ENCODE peak calls at places on chromosomes 4 and X, in eight cellular contexts. M, D, H, R, T, Z, G and N are unnamed samples.

GRCh38 chr4:23234716-23235115 is 542.0 kb downstream of the GBA3 start:
- DNase-seq in R (peak), M (no peak), H (no peak), D (no peak), Z (no peak), G (no peak), T (no peak), N (no peak)

GRCh38 chr4:15551740-15552446 is 82.2 kb downstream of the CC2D2A start:
- DNase-seq in M (no peak), T (no peak), G (no peak), Z (no peak), H (no peak), R (no peak), D (no peak), N (no peak)

GRCh38 chr4:20299515-20299914 is 47.8 kb downstream of the SLIT2 start:
- DNase-seq in R (no peak), Z (no peak), M (peak), D (no peak), G (no peak), H (no peak), T (no peak), N (no peak)

GRCh38 chr4:1871471-1872021 is 353 bp downstream of the NSD2 start:
- DNase-seq in D (peak), H (peak), M (peak), R (no peak), T (no peak), Z (no peak), G (no peak), N (no peak)

GRCh38 chr4:36285784-36286480 is 4.5 kb downstream of the DTHD1 start:
- DNase-seq in G (no peak), D (peak), Z (no peak), T (no peak), R (peak), M (no peak), H (no peak), N (no peak)

GRCh38 chr4:152981278-152981677 is 45.2 kb downstream of the FHDC1 start:
- DNase-seq in D (no peak), M (no peak), G (no peak), R (peak), H (no peak), Z (no peak), T (no peak), N (no peak)

GRCh38 chr4:77190053-77190452 is 33.0 kb downstream of the CCNG2 start:
- DNase-seq in T (no peak), G (no peak), D (no peak), R (peak), H (no peak), Z (no peak), M (no peak), N (no peak)

GRCh38 chrX:103687696-103688191 is 1.2 kb upstream of the MORF4L2 start:
- DNase-seq in M (peak), T (peak), G (no peak), Z (peak), H (peak), D (peak), R (peak), N (peak)

GRCh38 chr4:141045848-141046247 is 87.4 kb downstream of the RNF150 start:
- DNase-seq in T (no peak), H (no peak), D (no peak), Z (no peak), M (no peak), G (no peak), R (no peak), N (no peak)

GRCh38 chrX:2673611-2674010 is 17.5 kb upstream of the CD99 start:
- DNase-seq in Z (no peak), R (no peak), T (no peak), H (no peak), G (no peak), M (no peak), D (no peak), N (no peak)

GRCh38 chrX:23954396-23954795 is 46.6 kb downstream of the CXorf58 start:
- DNase-seq in R (no peak), D (no peak), Z (no peak), T (no peak), G (no peak), M (no peak), H (no peak), N (no peak)

GRCh38 chrX:1578511-1579173 is 12.8 kb upstream of the AKAP17A start:
- DNase-seq in Z (no peak), R (no peak), M (no peak), H (no peak), T (no peak), D (no peak), G (no peak), N (no peak)

GRCh38 chrX:154368630-154369452 is 5.6 kb downstream of the FLNA start:
- DNase-seq in Z (no peak), G (peak), T (peak), M (no peak), H (peak), D (peak), R (peak), N (peak)

GRCh38 chr4:85823295-85823694 is 348.3 kb downstream of the ARHGAP24 start:
- DNase-seq in G (no peak), R (peak), M (peak), T (no peak), H (no peak), Z (no peak), D (no peak), N (no peak)

GRCh38 chrX:118528089-118528753 is 32.6 kb downstream of the DOCK11 start:
- DNase-seq in M (no peak), D (peak), G (peak), T (no peak), H (no peak), Z (no peak), R (no peak), N (no peak)

GRCh38 chr4:93759506-93759905 is 69.0 kb upstream of the ATOH1 start:
- DNase-seq in T (no peak), H (no peak), M (no peak), D (no peak), Z (no peak), G (no peak), R (no peak), N (no peak)

GRCh38 chrX:84974803-84975202 is 28.9 kb upstream of the APOOL start:
- DNase-seq in D (no peak), M (no peak), G (no peak), Z (no peak), T (no peak), R (no peak), H (no peak), N (no peak)

GRCh38 chrX:21802054-21802660 is 37.3 kb upstream of the MBTPS2 start:
- DNase-seq in T (no peak), R (no peak), M (no peak), G (no peak), D (no peak), Z (no peak), H (no peak), N (no peak)

GRCh38 chrX:138150709-138151108 is 560.8 kb downstream of the FGF13 start:
- DNase-seq in M (no peak), R (peak), T (no peak), Z (no peak), D (peak), H (no peak), G (no peak), N (no peak)